ENCODE peak calls at places on chromosomes 6 and 20, in seven cellular contexts. O is NCI-H226; G is stimulated activated CD4-positive, alpha-beta T cell treated with anti-CD3 and anti-CD28 coated beads, Interleukin-15, amount 100 ng/mL, for 1 hour; W is T47D; P is GM12865; R is kidney; E is left kidney. I is an unnamed sample.

GRCh38 chr6:126380072-126380583 is 40.2 kb downstream of the CENPW start:
- DNase-seq in O (no peak), G (no peak), W (no peak), P (no peak), R (no peak), E (peak), I (peak)

GRCh38 chr6:31972709-31973350 is 892 bp upstream of the DXO start:
- DNase-seq in O (peak), G (no peak), W (no peak), P (no peak), R (no peak), E (no peak), I (peak)

GRCh38 chr6:20632696-20633095 is 98.4 kb downstream of the CDKAL1 start:
- DNase-seq in O (no peak), G (no peak), W (no peak), P (no peak), R (no peak), E (no peak), I (no peak)

GRCh38 chr6:106787327-106788196 is 158.2 kb downstream of the QRSL1 start:
- DNase-seq in O (no peak), G (no peak), W (no peak), P (no peak), R (no peak), E (peak), I (no peak)

GRCh38 chr6:19802656-19803055 is 34.5 kb upstream of the ID4 start:
- DNase-seq in O (no peak), G (no peak), W (no peak), P (no peak), R (no peak), E (no peak), I (no peak)

GRCh38 chr6:163965426-163966348 is 551.2 kb downstream of the QKI start:
- DNase-seq in O (no peak), G (no peak), W (no peak), P (no peak), R (no peak), E (peak), I (peak)

GRCh38 chr6:114445846-114446245 is 103.0 kb upstream of the HS3ST5 start:
- DNase-seq in O (no peak), G (no peak), W (no peak), P (no peak), R (no peak), E (no peak), I (no peak)

GRCh38 chr6:167711784-167712183 is 114.9 kb upstream of the AFDN start:
- DNase-seq in O (no peak), G (no peak), W (no peak), P (no peak), R (no peak), E (no peak), I (peak)

GRCh38 chr6:39302669-39303424 is 11.4 kb downstream of the KCNK17 start:
- DNase-seq in O (peak), G (peak), W (peak), P (peak), R (peak), E (peak), I (peak)

GRCh38 chr6:164554700-164555479 is 754.5 kb downstream of the C6orf118 start:
- DNase-seq in O (no peak), G (no peak), W (no peak), P (no peak), R (no peak), E (no peak), I (no peak)

GRCh38 chr6:166774770-166775169 is 147.7 kb upstream of the RPS6KA2 start:
- DNase-seq in O (no peak), G (no peak), W (peak), P (no peak), R (no peak), E (no peak), I (no peak)

GRCh38 chr20:33649201-33649631 is 12.9 kb upstream of the C20orf144 start:
- DNase-seq in O (no peak), G (no peak), W (no peak), P (no peak), R (peak), E (peak), I (peak)

GRCh38 chr20:19806806-19807691 is 49.0 kb downstream of the RIN2 start:
- DNase-seq in O (peak), G (no peak), W (no peak), P (no peak), R (no peak), E (no peak), I (no peak)

GRCh38 chr6:166786704-166787293 is 159.7 kb upstream of the RPS6KA2 start:
- DNase-seq in O (peak), G (no peak), W (peak), P (peak), R (no peak), E (peak), I (no peak)

GRCh38 chr6:106125925-106126435 is 39.8 kb downstream of the PRDM1 start:
- DNase-seq in O (no peak), G (peak), W (no peak), P (peak), R (no peak), E (no peak), I (peak)

GRCh38 chr6:155889405-155889804 is 433.8 kb upstream of the NOX3 start:
- DNase-seq in O (no peak), G (no peak), W (no peak), P (no peak), R (no peak), E (peak), I (no peak)

GRCh38 chr6:54981647-54982046 is 135.1 kb downstream of the FAM83B start:
- DNase-seq in O (peak), G (no peak), W (no peak), P (no peak), R (no peak), E (no peak), I (no peak)

GRCh38 chr20:48703511-48704219 is 124.1 kb downstream of the PREX1 start:
- DNase-seq in O (no peak), G (no peak), W (no peak), P (no peak), R (peak), E (no peak), I (no peak)

GRCh38 chr6:290111-290932 is 2.0 kb upstream of the DUSP22 start:
- DNase-seq in O (no peak), G (no peak), W (no peak), P (peak), R (no peak), E (no peak), I (no peak)

GRCh38 chr6:69580696-69581095 is 216.1 kb downstream of the LMBRD1 start:
- DNase-seq in O (no peak), G (no peak), W (no peak), P (no peak), R (no peak), E (no peak), I (no peak)

GRCh38 chr6:84652356-84653026 is 111.9 kb downstream of the TBX18 start:
- DNase-seq in O (peak), G (no peak), W (no peak), P (no peak), R (no peak), E (peak), I (no peak)

GRCh38 chr6:19180348-19181073 is 656.7 kb upstream of the ID4 start:
- DNase-seq in O (no peak), G (no peak), W (peak), P (no peak), R (peak), E (peak), I (peak)

GRCh38 chr6:12479885-12480284 is 189.7 kb downstream of the EDN1 start:
- DNase-seq in O (no peak), G (no peak), W (no peak), P (no peak), R (no peak), E (no peak), I (no peak)

GRCh38 chr6:41823178-41823577 is 35.7 kb downstream of the TOMM6 start:
- DNase-seq in O (no peak), G (no peak), W (no peak), P (no peak), R (no peak), E (no peak), I (no peak)

GRCh38 chr6:151021878-151022277 is 156.4 kb downstream of the MTHFD1L start:
- DNase-seq in O (no peak), G (no peak), W (no peak), P (no peak), R (no peak), E (peak), I (no peak)

GRCh38 chr6:88725111-88725711 is 238.2 kb downstream of the RNGTT start:
- DNase-seq in O (peak), G (peak), W (no peak), P (peak), R (no peak), E (peak), I (no peak)